ENCODE peak calls at places on chromosomes 2 and 18, in seven cellular contexts. G is astrocyte; J is stimulated activated CD4-positive, alpha-beta T cell treated with anti-CD3 and anti-CD28 coated beads, TNF-alpha, amount 100 ng/mL, for 4 hours; T is NCI-H1092 treated with DMSO at 0.1 percent for 48 hours; H is HEK293T; W is CD8-positive, alpha-beta memory T cell; U is A549. M is an unnamed sample.
A peak's percentile ranks its signal among the peaks of the same experiment; 100 is the strongest.

GRCh38 chr18:51151568-51152511 is 45.6 kb downstream of the MEX3C start:
- DNase-seq in G (no peak), J (peak; percentile 84), T (no peak), H (no peak), W (peak; percentile 82), U (no peak), M (no peak)

GRCh38 chr2:197810490-197810889 is 6.1 kb downstream of the PLCL1 start:
- DNase-seq in G (no peak), J (no peak), T (no peak), H (no peak), W (no peak), U (no peak), M (no peak)

GRCh38 chr18:55634545-55634944 is 46.6 kb upstream of the TCF4 start:
- DNase-seq in G (peak; percentile 78), J (no peak), T (no peak), H (no peak), W (no peak), U (no peak), M (peak; percentile 90)

GRCh38 chr2:68548396-68548795 is 81.0 kb downstream of the APLF start:
- DNase-seq in G (no peak), J (no peak), T (no peak), H (no peak), W (no peak), U (no peak), M (peak; percentile 83)

GRCh38 chr2:201220102-201220570 is 37.2 kb downstream of the CASP10 start:
- DNase-seq in G (no peak), J (peak; percentile 23), T (no peak), H (no peak), W (no peak), U (no peak), M (no peak)

GRCh38 chr2:68908392-68908970 is 37.3 kb upstream of the BMP10 start:
- DNase-seq in G (peak; percentile 94), J (peak; percentile 78), T (no peak), H (peak; percentile 1), W (peak; percentile 91), U (peak; percentile 57), M (peak; percentile 80)

GRCh38 chr18:10264260-10264659 is 190.2 kb upstream of the APCDD1 start:
- DNase-seq in G (no peak), J (no peak), T (no peak), H (no peak), W (no peak), U (no peak), M (no peak)

GRCh38 chr2:117958186-117958585 is 55.7 kb downstream of the CCDC93 start:
- DNase-seq in G (peak; percentile 67), J (no peak), T (no peak), H (no peak), W (no peak), U (no peak), M (peak; percentile 85)